ENCODE peak calls at places on chromosomes 4 and X, in eight cellular contexts. One of them, this sample, is unnamed.

GRCh38 chr4:2295535-2296442 is 33.9 kb upstream of the MXD4 start:
- DNase-seq in neural progenitor cell: no peak
- DNase-seq in AG09309: no peak
- DNase-seq in K562: no peak
- DNase-seq in colonic mucosa: no peak
- DNase-seq in body of pancreas: no peak
- DNase-seq in mucosa of descending colon: no peak
- DNase-seq in cardiac muscle cell: no peak
- DNase-seq in this sample: no peak

GRCh38 chrX:48573690-48574269 is 504 bp upstream of the RBM3 start:
- DNase-seq in neural progenitor cell: no peak
- DNase-seq in body of pancreas: peak; percentile 39
- DNase-seq in K562: peak; percentile 67
- DNase-seq in mucosa of descending colon: peak; percentile 46
- DNase-seq in colonic mucosa: peak; percentile 28
- DNase-seq in AG09309: no peak
- DNase-seq in cardiac muscle cell: no peak
- DNase-seq in this sample: no peak

GRCh38 chrX:6909396-6909795 is 238.1 kb upstream of the STS start:
- DNase-seq in K562: no peak
- DNase-seq in mucosa of descending colon: no peak
- DNase-seq in AG09309: no peak
- DNase-seq in body of pancreas: no peak
- DNase-seq in neural progenitor cell: no peak
- DNase-seq in cardiac muscle cell: no peak
- DNase-seq in colonic mucosa: no peak
- DNase-seq in this sample: no peak

GRCh38 chr4:80265571-80266266 is 745 bp upstream of the FGF5 start:
- DNase-seq in body of pancreas: no peak
- DNase-seq in cardiac muscle cell: peak; percentile 33
- DNase-seq in K562: peak; percentile 49
- DNase-seq in colonic mucosa: no peak
- DNase-seq in AG09309: peak; percentile 57
- DNase-seq in neural progenitor cell: peak; percentile 38
- DNase-seq in mucosa of descending colon: no peak
- DNase-seq in this sample: peak; percentile 62

GRCh38 chrX:17030580-17031285 is 84.3 kb downstream of the REPS2 start:
- DNase-seq in body of pancreas: no peak
- DNase-seq in cardiac muscle cell: no peak
- DNase-seq in colonic mucosa: no peak
- DNase-seq in K562: no peak
- DNase-seq in neural progenitor cell: no peak
- DNase-seq in mucosa of descending colon: no peak
- DNase-seq in AG09309: no peak
- DNase-seq in this sample: no peak

GRCh38 chrX:22650691-22651090 is 349.1 kb upstream of the DDX53 start:
- DNase-seq in mucosa of descending colon: no peak
- DNase-seq in body of pancreas: no peak
- DNase-seq in colonic mucosa: no peak
- DNase-seq in cardiac muscle cell: no peak
- DNase-seq in AG09309: no peak
- DNase-seq in K562: no peak
- DNase-seq in neural progenitor cell: no peak
- DNase-seq in this sample: no peak

GRCh38 chrX:111519215-111519614 is 7.8 kb downstream of the SERTM2 start:
- DNase-seq in K562: no peak
- DNase-seq in neural progenitor cell: peak; percentile 70
- DNase-seq in mucosa of descending colon: peak; percentile 4
- DNase-seq in cardiac muscle cell: peak; percentile 30
- DNase-seq in colonic mucosa: no peak
- DNase-seq in body of pancreas: no peak
- DNase-seq in AG09309: no peak
- DNase-seq in this sample: peak; percentile 39

GRCh38 chr4:89215736-89216135 is 91.9 kb downstream of the GPRIN3 start:
- DNase-seq in mucosa of descending colon: no peak
- DNase-seq in K562: no peak
- DNase-seq in cardiac muscle cell: no peak
- DNase-seq in colonic mucosa: no peak
- DNase-seq in neural progenitor cell: no peak
- DNase-seq in body of pancreas: no peak
- DNase-seq in AG09309: no peak
- DNase-seq in this sample: no peak

GRCh38 chr4:61201562-61202099 is 1.5 kb downstream of the ADGRL3 start:
- DNase-seq in colonic mucosa: no peak
- DNase-seq in AG09309: no peak
- DNase-seq in mucosa of descending colon: no peak
- DNase-seq in body of pancreas: no peak
- DNase-seq in cardiac muscle cell: peak; percentile 12
- DNase-seq in K562: no peak
- DNase-seq in neural progenitor cell: peak; percentile 53
- DNase-seq in this sample: no peak

GRCh38 chrX:132023117-132023895 is at the start of gene STK26:
- DNase-seq in colonic mucosa: peak; percentile 76
- DNase-seq in body of pancreas: peak; percentile 64
- DNase-seq in neural progenitor cell: peak; percentile 88
- DNase-seq in mucosa of descending colon: peak; percentile 74
- DNase-seq in AG09309: no peak
- DNase-seq in cardiac muscle cell: peak; percentile 89
- DNase-seq in K562: peak; percentile 84
- DNase-seq in this sample: peak; percentile 13

GRCh38 chr4:119655111-119655837 is 26.7 kb upstream of the PDE5A start:
- DNase-seq in K562: no peak
- DNase-seq in cardiac muscle cell: no peak
- DNase-seq in AG09309: no peak
- DNase-seq in colonic mucosa: no peak
- DNase-seq in neural progenitor cell: no peak
- DNase-seq in body of pancreas: no peak
- DNase-seq in mucosa of descending colon: no peak
- DNase-seq in this sample: no peak

GRCh38 chr4:81747242-81747930 is 275.7 kb upstream of the RASGEF1B start:
- DNase-seq in K562: peak; percentile 69
- DNase-seq in colonic mucosa: no peak
- DNase-seq in cardiac muscle cell: no peak
- DNase-seq in body of pancreas: no peak
- DNase-seq in mucosa of descending colon: peak; percentile 28
- DNase-seq in AG09309: no peak
- DNase-seq in neural progenitor cell: no peak
- DNase-seq in this sample: no peak

GRCh38 chr4:108651068-108651794 is 832 bp downstream of the OSTC start:
- DNase-seq in body of pancreas: no peak
- DNase-seq in neural progenitor cell: peak; percentile 27
- DNase-seq in mucosa of descending colon: peak; percentile 21
- DNase-seq in K562: peak; percentile 46
- DNase-seq in colonic mucosa: no peak
- DNase-seq in AG09309: no peak
- DNase-seq in cardiac muscle cell: peak; percentile 22
- DNase-seq in this sample: peak; percentile 36

GRCh38 chr4:6779667-6780565 is 2.6 kb upstream of the KIAA0232 start:
- DNase-seq in AG09309: no peak
- DNase-seq in cardiac muscle cell: peak; percentile 29
- DNase-seq in body of pancreas: no peak
- DNase-seq in K562: no peak
- DNase-seq in colonic mucosa: no peak
- DNase-seq in mucosa of descending colon: no peak
- DNase-seq in neural progenitor cell: peak; percentile 72
- DNase-seq in this sample: peak; percentile 46

GRCh38 chr4:172962564-172963353 is 205.9 kb upstream of the GALNT7 start:
- DNase-seq in AG09309: peak; percentile 80
- DNase-seq in neural progenitor cell: no peak
- DNase-seq in body of pancreas: peak; percentile 36
- DNase-seq in cardiac muscle cell: no peak
- DNase-seq in K562: no peak
- DNase-seq in mucosa of descending colon: peak; percentile 77
- DNase-seq in colonic mucosa: peak; percentile 83
- DNase-seq in this sample: peak; percentile 68

GRCh38 chrX:14963447-14964236 is 90.4 kb downstream of the MOSPD2 start:
- DNase-seq in mucosa of descending colon: no peak
- DNase-seq in AG09309: peak; percentile 38
- DNase-seq in neural progenitor cell: no peak
- DNase-seq in K562: no peak
- DNase-seq in colonic mucosa: no peak
- DNase-seq in body of pancreas: no peak
- DNase-seq in cardiac muscle cell: no peak
- DNase-seq in this sample: no peak

GRCh38 chr4:137471461-137471860 is 60.8 kb downstream of the PCDH18 start:
- DNase-seq in mucosa of descending colon: no peak
- DNase-seq in body of pancreas: no peak
- DNase-seq in colonic mucosa: no peak
- DNase-seq in neural progenitor cell: no peak
- DNase-seq in AG09309: no peak
- DNase-seq in K562: no peak
- DNase-seq in cardiac muscle cell: no peak
- DNase-seq in this sample: no peak

GRCh38 chr4:2795558-2796260 is 2.8 kb downstream of the SH3BP2 start:
- DNase-seq in body of pancreas: peak; percentile 17
- DNase-seq in K562: no peak
- DNase-seq in colonic mucosa: peak; percentile 31
- DNase-seq in neural progenitor cell: peak; percentile 1
- DNase-seq in cardiac muscle cell: no peak
- DNase-seq in AG09309: no peak
- DNase-seq in mucosa of descending colon: peak; percentile 38
- DNase-seq in this sample: no peak

GRCh38 chr4:39030726-39031125 is 1.5 kb downstream of the TMEM156 start:
- DNase-seq in mucosa of descending colon: no peak
- DNase-seq in K562: no peak
- DNase-seq in body of pancreas: no peak
- DNase-seq in colonic mucosa: no peak
- DNase-seq in AG09309: no peak
- DNase-seq in cardiac muscle cell: no peak
- DNase-seq in neural progenitor cell: no peak
- DNase-seq in this sample: no peak

GRCh38 chr4:39029752-39030694 is 2.2 kb downstream of the TMEM156 start:
- DNase-seq in body of pancreas: no peak
- DNase-seq in colonic mucosa: no peak
- DNase-seq in neural progenitor cell: no peak
- DNase-seq in cardiac muscle cell: no peak
- DNase-seq in mucosa of descending colon: no peak
- DNase-seq in AG09309: no peak
- DNase-seq in K562: no peak
- DNase-seq in this sample: no peak

GRCh38 chr4:39037491-39037825 is 5.2 kb upstream of the TMEM156 start:
- DNase-seq in neural progenitor cell: peak; percentile 50
- DNase-seq in K562: no peak
- DNase-seq in mucosa of descending colon: no peak
- DNase-seq in cardiac muscle cell: no peak
- DNase-seq in body of pancreas: no peak
- DNase-seq in colonic mucosa: no peak
- DNase-seq in AG09309: no peak
- DNase-seq in this sample: no peak

GRCh38 chr4:39036172-39036571 is 4.0 kb upstream of the TMEM156 start:
- DNase-seq in body of pancreas: no peak
- DNase-seq in colonic mucosa: no peak
- DNase-seq in mucosa of descending colon: no peak
- DNase-seq in neural progenitor cell: no peak
- DNase-seq in cardiac muscle cell: no peak
- DNase-seq in K562: no peak
- DNase-seq in AG09309: no peak
- DNase-seq in this sample: peak; percentile 47

GRCh38 chr4:39032218-39033085 is at the start of gene TMEM156:
- DNase-seq in neural progenitor cell: no peak
- DNase-seq in K562: peak; percentile 52
- DNase-seq in body of pancreas: no peak
- DNase-seq in AG09309: no peak
- DNase-seq in mucosa of descending colon: no peak
- DNase-seq in colonic mucosa: no peak
- DNase-seq in cardiac muscle cell: no peak
- DNase-seq in this sample: no peak
- H3K4me3 ChIP-seq in neural progenitor cell: no peak within 1 kb of the TSS
- H3K4me3 ChIP-seq in K562: peak within 1 kb of the TSS; percentile 17
- H3K4me3 ChIP-seq in body of pancreas: no peak within 1 kb of the TSS
- H3K4me3 ChIP-seq in AG09309: no peak within 1 kb of the TSS
- H3K4me3 ChIP-seq in mucosa of descending colon: no peak within 1 kb of the TSS
- H3K4me3 ChIP-seq in colonic mucosa: peak within 1 kb of the TSS; percentile 4
- H3K4me3 ChIP-seq in cardiac muscle cell: no peak within 1 kb of the TSS
- H3K4me3 ChIP-seq in this sample: no peak within 1 kb of the TSS

DNA sequence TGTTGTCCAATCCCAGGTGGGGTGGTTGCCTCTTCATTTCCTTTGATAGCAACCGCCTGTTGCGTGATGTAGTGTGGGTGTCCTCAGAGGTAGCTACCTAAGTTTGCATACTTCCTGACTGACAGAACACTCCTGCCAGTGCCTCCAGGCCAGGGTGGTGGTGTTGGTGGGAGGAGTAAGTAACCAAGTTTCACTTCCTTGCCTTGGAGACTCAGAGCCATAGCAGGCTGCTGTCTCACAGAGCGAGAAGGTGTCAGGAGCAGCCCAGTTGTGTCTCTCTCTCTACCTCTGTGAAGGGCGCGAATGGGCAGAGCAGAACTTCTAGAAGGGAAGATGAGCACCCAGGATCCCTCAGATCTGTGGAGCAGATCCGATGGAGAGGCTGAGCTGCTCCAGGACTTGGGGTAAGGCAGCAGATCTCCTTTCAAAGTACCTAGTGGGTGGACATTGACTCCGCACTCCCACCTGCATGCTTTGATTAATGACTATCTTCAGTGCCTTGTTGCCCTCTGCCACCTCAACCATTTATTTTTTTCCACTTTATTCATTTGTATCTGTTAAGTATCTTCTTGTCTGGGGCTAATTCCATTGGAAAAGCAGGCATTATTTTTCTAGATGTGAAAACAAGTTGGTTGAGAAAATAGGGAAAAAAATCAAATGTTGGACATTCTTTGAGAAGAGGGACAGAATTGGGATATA is at the start of gene DAPP1:
- DNase-seq in K562: no peak
- DNase-seq in colonic mucosa: peak; percentile 68
- DNase-seq in body of pancreas: no peak
- DNase-seq in cardiac muscle cell: no peak
- DNase-seq in neural progenitor cell: no peak
- DNase-seq in mucosa of descending colon: peak; percentile 59
- DNase-seq in AG09309: no peak
- DNase-seq in this sample: no peak
- H3K4me3 ChIP-seq in K562: no peak within 1 kb of the TSS
- H3K4me3 ChIP-seq in colonic mucosa: peak within 1 kb of the TSS; percentile 16
- H3K4me3 ChIP-seq in body of pancreas: no peak within 1 kb of the TSS
- H3K4me3 ChIP-seq in cardiac muscle cell: no peak within 1 kb of the TSS
- H3K4me3 ChIP-seq in neural progenitor cell: no peak within 1 kb of the TSS
- H3K4me3 ChIP-seq in mucosa of descending colon: no peak within 1 kb of the TSS
- H3K4me3 ChIP-seq in AG09309: no peak within 1 kb of the TSS
- H3K4me3 ChIP-seq in this sample: no peak within 1 kb of the TSS

GRCh38 chr4:26028133-26028792 is 114.2 kb downstream of the SMIM20 start:
- DNase-seq in K562: no peak
- DNase-seq in mucosa of descending colon: no peak
- DNase-seq in neural progenitor cell: no peak
- DNase-seq in cardiac muscle cell: no peak
- DNase-seq in AG09309: no peak
- DNase-seq in body of pancreas: no peak
- DNase-seq in colonic mucosa: no peak
- DNase-seq in this sample: no peak
- H3K4me3 ChIP-seq in K562: no peak overlapping the region
- H3K4me3 ChIP-seq in mucosa of descending colon: no peak overlapping the region
- H3K4me3 ChIP-seq in neural progenitor cell: no peak overlapping the region
- H3K4me3 ChIP-seq in cardiac muscle cell: no peak overlapping the region
- H3K4me3 ChIP-seq in AG09309: no peak overlapping the region
- H3K4me3 ChIP-seq in body of pancreas: no peak overlapping the region
- H3K4me3 ChIP-seq in colonic mucosa: no peak overlapping the region
- H3K4me3 ChIP-seq in this sample: no peak overlapping the region

DNA sequence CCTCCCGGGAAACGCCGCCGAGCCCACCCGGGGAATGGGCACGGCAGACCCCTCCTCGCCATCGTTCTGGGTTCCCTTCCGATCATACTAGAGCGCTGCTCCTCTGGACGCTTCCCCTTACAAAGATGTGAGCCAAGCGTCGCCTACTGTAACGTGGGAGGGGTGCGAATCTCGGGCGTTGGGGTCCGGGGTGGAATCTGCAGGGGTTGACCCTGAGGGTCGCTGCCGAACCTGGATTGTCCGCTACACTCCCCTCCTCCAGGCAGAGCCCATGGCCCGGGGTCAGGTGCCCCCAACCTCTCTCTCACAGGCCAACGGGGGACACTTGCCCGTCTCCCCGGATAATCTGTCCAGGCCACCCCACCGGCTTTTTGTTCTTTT is 13.8 kb downstream of the BCOR start:
- DNase-seq in colonic mucosa: no peak
- DNase-seq in K562: no peak
- DNase-seq in body of pancreas: no peak
- DNase-seq in cardiac muscle cell: no peak
- DNase-seq in mucosa of descending colon: no peak
- DNase-seq in AG09309: no peak
- DNase-seq in neural progenitor cell: no peak
- DNase-seq in this sample: no peak
- H3K4me3 ChIP-seq in colonic mucosa: peak overlapping the region; percentile 34
- H3K4me3 ChIP-seq in K562: peak overlapping the region; percentile 15
- H3K4me3 ChIP-seq in body of pancreas: no peak overlapping the region
- H3K4me3 ChIP-seq in cardiac muscle cell: peak overlapping the region; percentile 26
- H3K4me3 ChIP-seq in mucosa of descending colon: no peak overlapping the region
- H3K4me3 ChIP-seq in AG09309: peak overlapping the region; percentile 17
- H3K4me3 ChIP-seq in neural progenitor cell: peak overlapping the region; percentile 48
- H3K4me3 ChIP-seq in this sample: peak overlapping the region; percentile 38

This sample was measured in skeletal muscle cell.